ENCODE peak calls at places on chromosomes 12 and 14, in five cellular contexts. N is effector memory CD4-positive, alpha-beta T cell; R is stimulated activated CD4-positive, alpha-beta T cell treated with anti-CD3 and anti-CD28 coated beads, Interleukin-4, amount 100 ng/mL, for 48 hours; D is effector memory CD8-positive, alpha-beta T cell; T is T-helper 2 cell. F is an unnamed sample.

GRCh38 chr12:50573271-50573670 is 68.5 kb downstream of the DIP2B start:
- DNase-seq in R (no peak), T (no peak), N (no peak), D (no peak), F (no peak)

GRCh38 chr12:80551897-80552296 is 107.9 kb downstream of the PTPRQ start:
- DNase-seq in R (no peak), N (no peak), D (no peak), T (no peak), F (no peak)

GRCh38 chr14:76181546-76181945 is 29.8 kb downstream of the GPATCH2L start:
- DNase-seq in R (no peak), D (no peak), T (no peak), N (no peak), F (no peak)

GRCh38 chr14:101876539-101876938 is 87.8 kb upstream of the DYNC1H1 start:
- DNase-seq in N (peak), D (peak), R (peak), T (peak), F (peak)

GRCh38 chr14:29390046-29390841 is 537.4 kb downstream of the PRKD1 start:
- DNase-seq in R (no peak), D (no peak), N (no peak), T (no peak), F (no peak)

GRCh38 chr14:63547798-63548335 is 4.7 kb upstream of the PPP2R5E start:
- DNase-seq in R (no peak), N (no peak), T (no peak), D (no peak), F (no peak)

GRCh38 chr14:39097159-39097558 is 5.9 kb downstream of the SEC23A start:
- DNase-seq in N (no peak), R (peak), T (no peak), D (no peak), F (no peak)

GRCh38 chr14:83556746-83557460 is 1973.0 kb upstream of the FLRT2 start:
- DNase-seq in N (no peak), D (no peak), R (no peak), T (no peak), F (no peak)

GRCh38 chr14:32055175-32055574 is 21.9 kb upstream of the ARHGAP5 start:
- DNase-seq in T (no peak), R (no peak), D (no peak), N (no peak), F (no peak)

GRCh38 chr14:105152794-105153241 is 15.8 kb downstream of the JAG2 start:
- DNase-seq in T (no peak), D (no peak), N (no peak), R (no peak), F (no peak)

GRCh38 chr14:92253381-92253894 is 69.5 kb upstream of the SLC24A4 start:
- DNase-seq in N (no peak), D (no peak), T (no peak), R (no peak), F (no peak)

GRCh38 chr12:72296389-72296788 is 24.2 kb downstream of the TRHDE start:
- DNase-seq in N (no peak), R (no peak), D (no peak), T (no peak), F (no peak)

GRCh38 chr14:49861581-49861922 is 9.0 kb upstream of the NEMF start:
- DNase-seq in T (peak), D (peak), N (peak), R (peak), F (peak)

GRCh38 chr12:42426733-42427132 is 100.8 kb downstream of the PPHLN1 start:
- DNase-seq in D (no peak), T (no peak), N (no peak), R (peak), F (no peak)

GRCh38 chr14:100539319-100539645 is 47.9 kb downstream of the BEGAIN start:
- DNase-seq in T (peak), D (no peak), R (no peak), N (no peak), F (no peak)

GRCh38 chr12:53973093-53974042 is at the start of gene HOXC11:
- DNase-seq in N (no peak), R (no peak), T (no peak), D (no peak), F (no peak)

GRCh38 chr14:51780006-51780692 is 80.3 kb upstream of the GNG2 start:
- DNase-seq in R (peak), N (peak), T (peak), D (peak), F (peak)

GRCh38 chr14:101734241-101734847 is 27.2 kb upstream of the PPP2R5C start:
- DNase-seq in D (no peak), R (no peak), N (no peak), T (no peak), F (no peak)

GRCh38 chr12:96472384-96472783 is 17.0 kb upstream of the CFAP54 start:
- DNase-seq in T (no peak), N (no peak), R (no peak), D (no peak), F (no peak)

GRCh38 chr14:71647086-71647784 is 285.0 kb upstream of the RGS6 start:
- DNase-seq in T (no peak), R (no peak), N (no peak), D (no peak), F (no peak)

GRCh38 chr12:31029916-31030562 is 43.6 kb upstream of the DDX11 start:
- DNase-seq in T (no peak), D (no peak), N (no peak), R (no peak), F (no peak)

GRCh38 chr12:68559246-68559645 is 51.5 kb upstream of the RAP1B start:
- DNase-seq in T (no peak), D (no peak), N (no peak), R (no peak), F (no peak)

GRCh38 chr12:2642176-2642892 is 152.4 kb upstream of the FKBP4 start:
- DNase-seq in T (no peak), R (no peak), D (no peak), N (no peak), F (no peak)

F was measured in activated T-helper 9 cell treated with anti-CD3 and anti-CD28 coated beads, Interleukin-2, amount 50 U/mL, for 16 hours.